ENCODE peak calls at places on chromosomes 1 and 21, in ten cellular contexts. C is HCT116, S is GM23338, E is breast epithelium, X is prostate gland, T is esophagus muscularis mucosa, W is suprapubic skin, L is GM12878, Z is K562, B is Panc1. K is an unnamed sample.

GRCh38 chr1:66542811-66543767 is 9.1 kb downstream of the SGIP1 start:
- DNase-seq in C (peak; percentile 91), S (no peak), E (peak; percentile 65), X (peak; percentile 9), T (no peak), W (no peak), L (no peak), Z (no peak), B (peak; percentile 93), K (no peak)

GRCh38 chr1:1142844-1143243 is 27.0 kb upstream of the C1orf159 start:
- DNase-seq in C (no peak), S (no peak), E (no peak), X (no peak), T (no peak), W (no peak), L (no peak), Z (no peak), B (no peak), K (peak; percentile 73)

GRCh38 chr1:18041107-18041506 is 66.5 kb upstream of the IGSF21 start:
- DNase-seq in C (no peak), S (no peak), E (no peak), X (peak; percentile 20), T (no peak), W (peak; percentile 64), L (no peak), Z (no peak), B (no peak), K (no peak)

GRCh38 chr1:33588726-33589125 is 116.3 kb downstream of the ZSCAN20 start:
- DNase-seq in C (no peak), S (no peak), E (no peak), X (no peak), T (no peak), W (no peak), L (no peak), Z (no peak), B (no peak), K (no peak)

GRCh38 chr21:46081022-46081861 is 16.7 kb upstream of the COL6A2 start:
- DNase-seq in C (no peak), S (no peak), E (peak; percentile 45), X (no peak), T (peak; percentile 72), W (no peak), L (no peak), Z (no peak), B (no peak), K (no peak)

GRCh38 chr1:230825804-230826160 is 42.5 kb downstream of the C1orf198 start:
- DNase-seq in C (no peak), S (no peak), E (no peak), X (no peak), T (peak; percentile 87), W (no peak), L (no peak), Z (no peak), B (no peak), K (no peak)

GRCh38 chr21:32578107-32578691 is 7.1 kb downstream of the TCP10L start:
- DNase-seq in C (peak; percentile 18), S (peak; percentile 80), E (no peak), X (no peak), T (no peak), W (no peak), L (no peak), Z (no peak), B (no peak), K (no peak)

GRCh38 chr21:26593800-26594199 is 20.7 kb upstream of the CYYR1 start:
- DNase-seq in C (no peak), S (no peak), E (no peak), X (no peak), T (no peak), W (no peak), L (no peak), Z (no peak), B (no peak), K (no peak)

GRCh38 chr1:48043524-48043923 is 46.3 kb upstream of the TRABD2B start:
- DNase-seq in C (no peak), S (no peak), E (no peak), X (no peak), T (no peak), W (no peak), L (no peak), Z (no peak), B (no peak), K (no peak)

GRCh38 chr1:48038273-48038767 is 41.1 kb upstream of the TRABD2B start:
- DNase-seq in C (no peak), S (no peak), E (no peak), X (no peak), T (no peak), W (peak; percentile 2), L (no peak), Z (no peak), B (no peak), K (no peak)

GRCh38 chr1:48039088-48040049 is 42.2 kb upstream of the TRABD2B start:
- DNase-seq in C (no peak), S (peak; percentile 31), E (no peak), X (no peak), T (no peak), W (no peak), L (no peak), Z (no peak), B (no peak), K (no peak)

GRCh38 chr1:48036693-48037386 is 39.7 kb upstream of the TRABD2B start:
- DNase-seq in C (no peak), S (no peak), E (no peak), X (no peak), T (no peak), W (peak; percentile 4), L (no peak), Z (no peak), B (no peak), K (no peak)

GRCh38 chr1:48040122-48040521 is 42.9 kb upstream of the TRABD2B start:
- DNase-seq in C (no peak), S (no peak), E (no peak), X (no peak), T (no peak), W (no peak), L (no peak), Z (no peak), B (no peak), K (no peak)
- H3K4me1 ChIP-seq in C (no peaks in the 10 kb centered on the region), S (peaks cover 28% of the 10 kb centered on the region), E (no peaks in the 10 kb centered on the region), X (no peaks in the 10 kb centered on the region), T (no peaks in the 10 kb centered on the region), W (peaks cover 14% of the 10 kb centered on the region), L (no peaks in the 10 kb centered on the region), Z (no peaks in the 10 kb centered on the region), B (no peaks in the 10 kb centered on the region), K (peaks cover 6% of the 10 kb centered on the region)

GRCh38 chr1:68493193-68493592 is 3.7 kb downstream of the DEPDC1 start:
- DNase-seq in C (no peak), S (no peak), E (no peak), X (no peak), T (no peak), W (no peak), L (no peak), Z (no peak), B (no peak), K (no peak)

GRCh38 chr1:68495968-68496679 is 758 bp downstream of the DEPDC1 start:
- DNase-seq in C (peak; percentile 22), S (no peak), E (no peak), X (no peak), T (no peak), W (no peak), L (no peak), Z (peak; percentile 6), B (peak; percentile 10), K (no peak)

GRCh38 chr1:68495532-68495931 is 1.4 kb downstream of the DEPDC1 start:
- DNase-seq in C (no peak), S (no peak), E (no peak), X (no peak), T (no peak), W (no peak), L (no peak), Z (peak; percentile 8), B (no peak), K (no peak)

GRCh38 chr1:68497358-68497698 is 446 bp upstream of the DEPDC1 start:
- DNase-seq in C (no peak), S (no peak), E (no peak), X (no peak), T (no peak), W (no peak), L (no peak), Z (no peak), B (no peak), K (no peak)

DNA sequence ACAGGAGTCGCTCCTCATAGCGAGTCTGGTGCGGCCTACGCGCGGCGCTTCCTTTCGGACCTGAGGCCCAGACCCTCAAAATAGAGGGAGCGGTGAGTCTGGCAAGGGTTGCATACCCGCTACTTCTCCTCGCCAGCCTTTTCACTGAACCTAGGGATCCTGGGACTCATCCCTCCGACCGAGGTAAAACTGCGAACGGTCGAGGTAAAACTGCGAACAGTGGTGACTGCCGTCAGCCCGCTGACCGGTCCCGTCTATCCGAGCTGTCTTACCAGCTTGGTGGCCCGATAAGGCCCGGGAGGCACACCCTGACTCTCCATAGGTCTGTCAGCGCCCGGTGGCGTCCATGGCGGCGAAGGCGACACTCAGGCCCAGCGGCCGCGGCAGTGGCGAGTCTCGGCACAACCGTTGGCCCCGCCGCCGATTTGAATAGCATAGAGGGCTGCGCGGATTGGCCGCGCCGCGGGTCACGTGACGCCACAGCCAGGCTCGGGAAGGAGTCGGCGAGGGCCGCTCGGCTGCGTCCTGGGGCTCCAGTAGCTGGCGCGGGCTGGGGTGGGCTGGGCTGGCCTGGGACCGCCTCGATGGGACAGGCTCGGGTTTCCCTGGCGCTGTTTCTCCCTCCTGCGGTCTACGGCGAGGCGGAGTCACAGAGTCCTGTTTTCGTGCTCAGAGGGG is at the start of gene DEPDC1:
- DNase-seq in C (peak; percentile 90), S (peak; percentile 97), E (peak; percentile 91), X (peak; percentile 94), T (peak; percentile 97), W (peak; percentile 95), L (peak; percentile 62), Z (peak; percentile 93), B (peak; percentile 53), K (peak; percentile 99)
- TF ChIP-seq POLR2AphosphoS5 in C (peak; percentile 88), S (peak; percentile 89), E (no peak), X (peak; percentile 69), T (peak; percentile 66), W (no peak), L (no peak), Z (no peak), B (peak; percentile 86), K (peak; percentile 54)

DNA sequence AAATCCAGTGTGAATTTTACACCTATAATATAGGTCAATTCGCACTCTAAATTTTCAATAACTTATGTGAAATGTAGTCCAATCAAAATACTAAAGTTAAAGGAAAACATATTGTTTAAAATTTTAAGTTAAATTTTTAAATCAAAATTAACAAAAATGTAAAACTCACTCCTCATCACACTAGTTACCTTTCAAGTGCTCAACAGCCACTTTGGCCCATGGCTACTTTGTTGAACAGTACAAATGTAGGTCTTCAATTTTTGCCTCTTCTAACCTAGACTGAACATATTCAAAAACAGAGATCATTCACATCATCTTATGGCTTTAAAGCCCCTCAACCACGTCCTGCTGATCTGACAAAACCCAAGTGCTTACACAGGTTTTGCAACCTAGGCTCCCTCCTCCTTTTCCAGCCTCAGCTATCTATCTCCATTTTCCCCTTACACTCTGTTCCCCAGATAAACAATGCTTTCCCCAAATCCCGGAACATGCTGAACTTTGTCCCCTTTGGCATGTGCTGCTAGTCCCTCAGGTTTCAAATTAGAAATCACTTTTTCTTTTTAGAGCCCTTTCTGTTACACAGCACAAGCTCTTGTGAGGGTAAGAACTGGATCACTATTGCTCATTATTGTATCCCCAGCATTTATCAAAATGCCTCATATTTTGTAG is 110.6 kb downstream of the AKT3 start:
- DNase-seq in C (no peak), S (no peak), E (no peak), X (no peak), T (no peak), W (no peak), L (no peak), Z (no peak), B (no peak), K (no peak)
- H3K4me1 ChIP-seq in C (no peaks in the 10 kb centered on the region), S (peaks cover 53% of the 10 kb centered on the region), E (no peaks in the 10 kb centered on the region), X (no peaks in the 10 kb centered on the region), T (peaks cover 13% of the 10 kb centered on the region), W (no peaks in the 10 kb centered on the region), L (no peaks in the 10 kb centered on the region), Z (no peaks in the 10 kb centered on the region), B (no peaks in the 10 kb centered on the region), K (no peaks in the 10 kb centered on the region)

GRCh38 chr1:65174585-65174984 is 26.6 kb downstream of the AK4 start:
- DNase-seq in C (peak; percentile 70), S (no peak), E (peak; percentile 61), X (peak; percentile 43), T (no peak), W (peak; percentile 75), L (peak; percentile 84), Z (no peak), B (no peak), K (peak; percentile 60)
- TF ChIP-seq POLR2AphosphoS5 in C (no peak), S (no peak), E (no peak), X (no peak), T (no peak), W (no peak), L (no peak), Z (no peak), B (no peak), K (no peak)